ENCODE peak calls at places on chromosome 14, in six cellular contexts. One of them, this sample, is unnamed.

GRCh38 chr14:68978550-68978911 is 571 bp downstream of the ACTN1 start:
- DNase-seq in A172: no peak
- DNase-seq in amniotic stem cell: peak; percentile 24
- DNase-seq in tibial artery: peak; percentile 67
- DNase-seq in stimulated activated naive B cell treated with anti-CD40 and anti-IgM and Interleukin-4, amounts not matched to agents 10 μg/mL and 1 μg/mL and 100 μg/mL, for 72 hours: no peak
- DNase-seq in activated CD8-positive, alpha-beta memory T cell treated with anti-CD3 and anti-CD28 coated beads for 4 hours: no peak
- DNase-seq in this sample: no peak

GRCh38 chr14:23483216-23483854 is 13.8 kb downstream of the NGDN start:
- DNase-seq in A172: no peak
- DNase-seq in amniotic stem cell: no peak
- DNase-seq in stimulated activated naive B cell treated with anti-CD40 and anti-IgM and Interleukin-4, amounts not matched to agents 10 μg/mL and 1 μg/mL and 100 μg/mL, for 72 hours: no peak
- DNase-seq in tibial artery: no peak
- DNase-seq in activated CD8-positive, alpha-beta memory T cell treated with anti-CD3 and anti-CD28 coated beads for 4 hours: no peak
- DNase-seq in this sample: peak; percentile 29

GRCh38 chr14:77457115-77457521 is 283 bp downstream of the VIPAS39 start:
- DNase-seq in stimulated activated naive B cell treated with anti-CD40 and anti-IgM and Interleukin-4, amounts not matched to agents 10 μg/mL and 1 μg/mL and 100 μg/mL, for 72 hours: no peak
- DNase-seq in tibial artery: no peak
- DNase-seq in A172: peak; percentile 6
- DNase-seq in activated CD8-positive, alpha-beta memory T cell treated with anti-CD3 and anti-CD28 coated beads for 4 hours: no peak
- DNase-seq in amniotic stem cell: peak; percentile 1
- DNase-seq in this sample: peak; percentile 15

GRCh38 chr14:89237923-89238529 is 179.0 kb downstream of the FOXN3 start:
- DNase-seq in activated CD8-positive, alpha-beta memory T cell treated with anti-CD3 and anti-CD28 coated beads for 4 hours: no peak
- DNase-seq in stimulated activated naive B cell treated with anti-CD40 and anti-IgM and Interleukin-4, amounts not matched to agents 10 μg/mL and 1 μg/mL and 100 μg/mL, for 72 hours: no peak
- DNase-seq in amniotic stem cell: no peak
- DNase-seq in A172: no peak
- DNase-seq in tibial artery: no peak
- DNase-seq in this sample: no peak

GRCh38 chr14:33847066-33847465 is 103.8 kb downstream of the EGLN3 start:
- DNase-seq in stimulated activated naive B cell treated with anti-CD40 and anti-IgM and Interleukin-4, amounts not matched to agents 10 μg/mL and 1 μg/mL and 100 μg/mL, for 72 hours: no peak
- DNase-seq in tibial artery: no peak
- DNase-seq in A172: no peak
- DNase-seq in amniotic stem cell: no peak
- DNase-seq in activated CD8-positive, alpha-beta memory T cell treated with anti-CD3 and anti-CD28 coated beads for 4 hours: no peak
- DNase-seq in this sample: no peak

GRCh38 chr14:20757963-20758362 is 10.2 kb upstream of the EDDM3B start:
- DNase-seq in A172: no peak
- DNase-seq in stimulated activated naive B cell treated with anti-CD40 and anti-IgM and Interleukin-4, amounts not matched to agents 10 μg/mL and 1 μg/mL and 100 μg/mL, for 72 hours: peak; percentile 6
- DNase-seq in tibial artery: no peak
- DNase-seq in amniotic stem cell: no peak
- DNase-seq in activated CD8-positive, alpha-beta memory T cell treated with anti-CD3 and anti-CD28 coated beads for 4 hours: no peak
- DNase-seq in this sample: no peak

GRCh38 chr14:95184413-95184790 is 27.1 kb upstream of the DICER1 start:
- DNase-seq in stimulated activated naive B cell treated with anti-CD40 and anti-IgM and Interleukin-4, amounts not matched to agents 10 μg/mL and 1 μg/mL and 100 μg/mL, for 72 hours: no peak
- DNase-seq in amniotic stem cell: no peak
- DNase-seq in tibial artery: no peak
- DNase-seq in A172: no peak
- DNase-seq in activated CD8-positive, alpha-beta memory T cell treated with anti-CD3 and anti-CD28 coated beads for 4 hours: no peak
- DNase-seq in this sample: no peak

GRCh38 chr14:98622208-98623051 is 649.6 kb downstream of the BCL11B start:
- DNase-seq in amniotic stem cell: no peak
- DNase-seq in activated CD8-positive, alpha-beta memory T cell treated with anti-CD3 and anti-CD28 coated beads for 4 hours: no peak
- DNase-seq in tibial artery: no peak
- DNase-seq in A172: peak; percentile 0
- DNase-seq in stimulated activated naive B cell treated with anti-CD40 and anti-IgM and Interleukin-4, amounts not matched to agents 10 μg/mL and 1 μg/mL and 100 μg/mL, for 72 hours: no peak
- DNase-seq in this sample: no peak

GRCh38 chr14:49553892-49554291 is 32.3 kb downstream of the RPS29 start:
- DNase-seq in stimulated activated naive B cell treated with anti-CD40 and anti-IgM and Interleukin-4, amounts not matched to agents 10 μg/mL and 1 μg/mL and 100 μg/mL, for 72 hours: no peak
- DNase-seq in tibial artery: no peak
- DNase-seq in amniotic stem cell: no peak
- DNase-seq in A172: no peak
- DNase-seq in activated CD8-positive, alpha-beta memory T cell treated with anti-CD3 and anti-CD28 coated beads for 4 hours: no peak
- DNase-seq in this sample: no peak

GRCh38 chr14:89807905-89808304 is 146.6 kb downstream of the EFCAB11 start:
- DNase-seq in activated CD8-positive, alpha-beta memory T cell treated with anti-CD3 and anti-CD28 coated beads for 4 hours: no peak
- DNase-seq in A172: no peak
- DNase-seq in tibial artery: no peak
- DNase-seq in stimulated activated naive B cell treated with anti-CD40 and anti-IgM and Interleukin-4, amounts not matched to agents 10 μg/mL and 1 μg/mL and 100 μg/mL, for 72 hours: no peak
- DNase-seq in amniotic stem cell: no peak
- DNase-seq in this sample: no peak

GRCh38 chr14:21056520-21057163 is 980 bp upstream of the RNASE8 start:
- DNase-seq in A172: no peak
- DNase-seq in activated CD8-positive, alpha-beta memory T cell treated with anti-CD3 and anti-CD28 coated beads for 4 hours: no peak
- DNase-seq in amniotic stem cell: no peak
- DNase-seq in tibial artery: no peak
- DNase-seq in stimulated activated naive B cell treated with anti-CD40 and anti-IgM and Interleukin-4, amounts not matched to agents 10 μg/mL and 1 μg/mL and 100 μg/mL, for 72 hours: no peak
- DNase-seq in this sample: no peak

GRCh38 chr14:54807881-54808280 is 94.7 kb downstream of the GCH1 start:
- DNase-seq in A172: no peak
- DNase-seq in amniotic stem cell: no peak
- DNase-seq in tibial artery: no peak
- DNase-seq in activated CD8-positive, alpha-beta memory T cell treated with anti-CD3 and anti-CD28 coated beads for 4 hours: no peak
- DNase-seq in stimulated activated naive B cell treated with anti-CD40 and anti-IgM and Interleukin-4, amounts not matched to agents 10 μg/mL and 1 μg/mL and 100 μg/mL, for 72 hours: no peak
- DNase-seq in this sample: no peak

GRCh38 chr14:68951051-68951797 is 27.9 kb downstream of the ACTN1 start:
- DNase-seq in tibial artery: peak; percentile 94
- DNase-seq in activated CD8-positive, alpha-beta memory T cell treated with anti-CD3 and anti-CD28 coated beads for 4 hours: no peak
- DNase-seq in A172: peak; percentile 96
- DNase-seq in stimulated activated naive B cell treated with anti-CD40 and anti-IgM and Interleukin-4, amounts not matched to agents 10 μg/mL and 1 μg/mL and 100 μg/mL, for 72 hours: no peak
- DNase-seq in amniotic stem cell: peak; percentile 92
- DNase-seq in this sample: peak; percentile 59

GRCh38 chr14:89504602-89505320 is 87.7 kb upstream of the FOXN3 start:
- DNase-seq in tibial artery: no peak
- DNase-seq in stimulated activated naive B cell treated with anti-CD40 and anti-IgM and Interleukin-4, amounts not matched to agents 10 μg/mL and 1 μg/mL and 100 μg/mL, for 72 hours: peak; percentile 50
- DNase-seq in activated CD8-positive, alpha-beta memory T cell treated with anti-CD3 and anti-CD28 coated beads for 4 hours: no peak
- DNase-seq in A172: peak; percentile 13
- DNase-seq in amniotic stem cell: no peak
- DNase-seq in this sample: no peak

GRCh38 chr14:23605931-23606585 is 27.5 kb upstream of the JPH4 start:
- DNase-seq in activated CD8-positive, alpha-beta memory T cell treated with anti-CD3 and anti-CD28 coated beads for 4 hours: no peak
- DNase-seq in tibial artery: no peak
- DNase-seq in A172: no peak
- DNase-seq in amniotic stem cell: no peak
- DNase-seq in stimulated activated naive B cell treated with anti-CD40 and anti-IgM and Interleukin-4, amounts not matched to agents 10 μg/mL and 1 μg/mL and 100 μg/mL, for 72 hours: peak; percentile 6
- DNase-seq in this sample: no peak

GRCh38 chr14:69129264-69129880 is 23.5 kb downstream of the DCAF5 start:
- DNase-seq in activated CD8-positive, alpha-beta memory T cell treated with anti-CD3 and anti-CD28 coated beads for 4 hours: peak; percentile 48
- DNase-seq in tibial artery: peak; percentile 55
- DNase-seq in A172: peak; percentile 62
- DNase-seq in amniotic stem cell: peak; percentile 72
- DNase-seq in stimulated activated naive B cell treated with anti-CD40 and anti-IgM and Interleukin-4, amounts not matched to agents 10 μg/mL and 1 μg/mL and 100 μg/mL, for 72 hours: peak; percentile 26
- DNase-seq in this sample: peak; percentile 34

GRCh38 chr14:49366416-49366815 is 219.8 kb downstream of the RPS29 start:
- DNase-seq in stimulated activated naive B cell treated with anti-CD40 and anti-IgM and Interleukin-4, amounts not matched to agents 10 μg/mL and 1 μg/mL and 100 μg/mL, for 72 hours: no peak
- DNase-seq in amniotic stem cell: no peak
- DNase-seq in A172: no peak
- DNase-seq in activated CD8-positive, alpha-beta memory T cell treated with anti-CD3 and anti-CD28 coated beads for 4 hours: no peak
- DNase-seq in tibial artery: no peak
- DNase-seq in this sample: no peak

GRCh38 chr14:22888662-22889061 is 5.6 kb downstream of the REM2 start:
- DNase-seq in amniotic stem cell: no peak
- DNase-seq in A172: no peak
- DNase-seq in tibial artery: no peak
- DNase-seq in stimulated activated naive B cell treated with anti-CD40 and anti-IgM and Interleukin-4, amounts not matched to agents 10 μg/mL and 1 μg/mL and 100 μg/mL, for 72 hours: no peak
- DNase-seq in activated CD8-positive, alpha-beta memory T cell treated with anti-CD3 and anti-CD28 coated beads for 4 hours: no peak
- DNase-seq in this sample: no peak

GRCh38 chr14:64324461-64325255 is 30.5 kb upstream of the ESR2 start:
- DNase-seq in stimulated activated naive B cell treated with anti-CD40 and anti-IgM and Interleukin-4, amounts not matched to agents 10 μg/mL and 1 μg/mL and 100 μg/mL, for 72 hours: no peak
- DNase-seq in amniotic stem cell: no peak
- DNase-seq in activated CD8-positive, alpha-beta memory T cell treated with anti-CD3 and anti-CD28 coated beads for 4 hours: no peak
- DNase-seq in tibial artery: no peak
- DNase-seq in A172: peak; percentile 0
- DNase-seq in this sample: no peak

GRCh38 chr14:101456246-101457159 is 104.8 kb upstream of the DIO3 start:
- DNase-seq in tibial artery: no peak
- DNase-seq in amniotic stem cell: no peak
- DNase-seq in A172: no peak
- DNase-seq in stimulated activated naive B cell treated with anti-CD40 and anti-IgM and Interleukin-4, amounts not matched to agents 10 μg/mL and 1 μg/mL and 100 μg/mL, for 72 hours: peak; percentile 7
- DNase-seq in activated CD8-positive, alpha-beta memory T cell treated with anti-CD3 and anti-CD28 coated beads for 4 hours: no peak
- DNase-seq in this sample: no peak

GRCh38 chr14:97687944-97688625 is 890.9 kb downstream of the VRK1 start:
- DNase-seq in tibial artery: no peak
- DNase-seq in stimulated activated naive B cell treated with anti-CD40 and anti-IgM and Interleukin-4, amounts not matched to agents 10 μg/mL and 1 μg/mL and 100 μg/mL, for 72 hours: no peak
- DNase-seq in amniotic stem cell: no peak
- DNase-seq in A172: no peak
- DNase-seq in activated CD8-positive, alpha-beta memory T cell treated with anti-CD3 and anti-CD28 coated beads for 4 hours: no peak
- DNase-seq in this sample: no peak

GRCh38 chr14:103711516-103712431 is 3.5 kb downstream of the XRCC3 start:
- DNase-seq in activated CD8-positive, alpha-beta memory T cell treated with anti-CD3 and anti-CD28 coated beads for 4 hours: no peak
- DNase-seq in A172: peak; percentile 51
- DNase-seq in amniotic stem cell: no peak
- DNase-seq in tibial artery: peak; percentile 68
- DNase-seq in stimulated activated naive B cell treated with anti-CD40 and anti-IgM and Interleukin-4, amounts not matched to agents 10 μg/mL and 1 μg/mL and 100 μg/mL, for 72 hours: no peak
- DNase-seq in this sample: no peak